ENCODE peak calls at places on chromosomes 4 and X, in seven cellular contexts. T is pancreas; D is anterior cingulate cortex; E is suprapubic skin; B is stimulated activated CD4-positive, alpha-beta T cell treated with anti-CD3 and anti-CD28 coated beads, Interleukin-1b, Interleukin-23, amount 100 ng/mL, for 24 hours; C is PC-3; X is H4. Q is an unnamed sample.

GRCh38 chrX:45803383-45803921 is 602.8 kb upstream of the DIPK2B start:
- DNase-seq in E (no peak), B (no peak), X (peak), T (no peak), D (no peak), C (peak), Q (no peak)

GRCh38 chr4:22356996-22357596 is 158.8 kb downstream of the ADGRA3 start:
- DNase-seq in E (no peak), T (no peak), C (peak), X (peak), D (no peak), B (no peak), Q (peak)

GRCh38 chr4:140266958-140267568 is 106.4 kb upstream of the SCOC start:
- DNase-seq in T (no peak), C (peak), D (no peak), E (no peak), B (no peak), X (no peak), Q (no peak)

GRCh38 chr4:139913995-139914394 is 240.0 kb downstream of the MAML3 start:
- DNase-seq in T (no peak), C (no peak), B (no peak), E (no peak), X (no peak), D (no peak), Q (no peak)

GRCh38 chr4:118953276-118953675 is 64.6 kb downstream of the SYNPO2 start:
- DNase-seq in D (no peak), X (no peak), B (no peak), E (no peak), T (no peak), C (peak), Q (no peak)

GRCh38 chr4:101850698-101851097 is 60.2 kb downstream of the BANK1 start:
- DNase-seq in X (no peak), C (no peak), B (no peak), E (no peak), D (no peak), T (no peak), Q (no peak)

GRCh38 chr4:78477276-78477675 is 74.3 kb upstream of the ANXA3 start:
- DNase-seq in E (no peak), X (no peak), B (no peak), T (no peak), D (no peak), C (peak), Q (no peak)

GRCh38 chr4:126871810-126872209 is 760.9 kb upstream of the INTU start:
- DNase-seq in C (no peak), B (no peak), E (no peak), X (no peak), T (no peak), D (no peak), Q (no peak)

GRCh38 chrX:64977830-64978229 is 1.6 kb upstream of the ZC4H2 start:
- DNase-seq in B (no peak), T (no peak), E (no peak), C (peak), X (no peak), D (no peak), Q (no peak)

GRCh38 chr4:88597970-88598369 is 5.7 kb downstream of the HERC3 start:
- DNase-seq in T (no peak), B (no peak), D (no peak), E (no peak), X (no peak), C (no peak), Q (no peak)

GRCh38 chr4:134862116-134862515 is 660.5 kb upstream of the PABPC4L start:
- DNase-seq in T (no peak), E (no peak), B (no peak), C (peak), X (no peak), D (no peak), Q (no peak)

GRCh38 chrX:67636532-67636931 is 92.7 kb downstream of the AR start:
- DNase-seq in C (no peak), E (no peak), T (no peak), D (no peak), X (no peak), B (no peak), Q (no peak)

GRCh38 chr4:19478791-19479190 is 772.9 kb upstream of the SLIT2 start:
- DNase-seq in B (no peak), E (no peak), C (peak), T (no peak), X (no peak), D (no peak), Q (no peak)

GRCh38 chrX:42495139-42495538 is 282.8 kb downstream of the PPP1R2C start:
- DNase-seq in X (no peak), E (no peak), D (no peak), C (no peak), T (no peak), B (no peak), Q (no peak)

GRCh38 chr4:110134269-110134889 is 64.0 kb downstream of the ELOVL6 start:
- DNase-seq in T (no peak), B (no peak), E (no peak), D (no peak), C (no peak), X (no peak), Q (no peak)

GRCh38 chr4:140138428-140138827 is 15.6 kb downstream of the MAML3 start:
- DNase-seq in E (no peak), T (peak), C (no peak), X (no peak), B (no peak), D (no peak), Q (no peak)

GRCh38 chr4:149203256-149204001 is 612.2 kb downstream of the IQCM start:
- DNase-seq in D (no peak), E (no peak), C (no peak), T (no peak), B (no peak), X (no peak), Q (no peak)

GRCh38 chrX:44012484-44013096 is 39.4 kb upstream of the NDP start:
- DNase-seq in E (peak), X (peak), B (peak), C (peak), D (no peak), T (no peak), Q (peak)

GRCh38 chrX:42093756-42094155 is 170.4 kb upstream of the CASK start:
- DNase-seq in D (no peak), X (no peak), B (no peak), E (no peak), C (no peak), T (no peak), Q (no peak)

GRCh38 chr4:8215001-8215427 is 15.9 kb downstream of the SH3TC1 start:
- DNase-seq in D (no peak), X (peak), T (no peak), E (no peak), C (no peak), B (no peak), Q (no peak)

GRCh38 chrX:51461053-51462050 is 35.0 kb downstream of the NUDT11 start:
- DNase-seq in X (peak), B (no peak), D (no peak), C (peak), E (no peak), T (no peak), Q (peak)

GRCh38 chr4:176230827-176231226 is 35.4 kb upstream of the SPATA4 start:
- DNase-seq in D (no peak), X (no peak), T (no peak), B (no peak), C (no peak), E (no peak), Q (no peak)

GRCh38 chr4:140156529-140157171 is 2.7 kb upstream of the MAML3 start:
- DNase-seq in E (no peak), T (no peak), C (no peak), D (no peak), X (no peak), B (no peak), Q (no peak)

GRCh38 chr4:121720109-121720508 is 23.3 kb upstream of the ANXA5 start:
- DNase-seq in T (no peak), X (no peak), B (no peak), D (no peak), C (peak), E (no peak), Q (no peak)

GRCh38 chr4:107034091-107034698 is 1.9 kb downstream of the DKK2 start:
- DNase-seq in B (no peak), C (no peak), D (peak), T (no peak), E (peak), X (no peak), Q (no peak)

GRCh38 chrX:105564536-105564935 is 257.8 kb upstream of the NRK start:
- DNase-seq in B (no peak), X (peak), C (peak), E (no peak), T (no peak), D (no peak), Q (peak)

GRCh38 chrX:123745511-123745910 is 12.7 kb upstream of the THOC2 start:
- DNase-seq in X (no peak), C (no peak), E (no peak), T (no peak), D (no peak), B (no peak), Q (no peak)

GRCh38 chrX:39475372-39475771 is 622.4 kb downstream of the BCOR start:
- DNase-seq in B (no peak), D (no peak), C (no peak), X (no peak), E (no peak), T (no peak), Q (peak)